ENCODE peak calls at places on chromosomes 6 and 20, in ten cellular contexts. Q, W, J, H, X, N, I, M, A and T are unnamed samples.

GRCh38 chr20:19986419-19986818 is 30.7 kb upstream of the NAA20 start:
- DNase-seq in Q (no peak), H (no peak), M (no peak), I (peak; percentile 79), J (no peak), A (no peak), N (peak; percentile 58), X (no peak), W (peak; percentile 76), T (peak; percentile 47)

GRCh38 chr20:15789083-15789482 is 784.2 kb downstream of the KIF16B start:
- DNase-seq in I (no peak), N (no peak), H (no peak), A (no peak), X (no peak), M (no peak), J (no peak), Q (no peak), W (no peak), T (no peak)

GRCh38 chr20:37994512-37994911 is 38.7 kb downstream of the TTI1 start:
- DNase-seq in N (peak; percentile 52), H (no peak), X (no peak), W (peak; percentile 29), J (no peak), A (no peak), Q (no peak), I (peak; percentile 74), M (no peak), T (no peak)

GRCh38 chr20:24987244-24987643 is 5.3 kb downstream of the APMAP start:
- DNase-seq in A (no peak), I (no peak), M (no peak), X (no peak), Q (no peak), J (no peak), W (no peak), H (no peak), N (no peak), T (no peak)

GRCh38 chr6:24228681-24229255 is 102.8 kb downstream of the NRSN1 start:
- DNase-seq in N (peak; percentile 6), Q (peak; percentile 80), I (peak; percentile 81), W (peak; percentile 47), X (no peak), H (no peak), A (no peak), J (no peak), M (no peak), T (peak; percentile 33)

GRCh38 chr6:15309611-15310283 is 63.9 kb downstream of the JARID2 start:
- DNase-seq in H (no peak), J (no peak), I (no peak), W (no peak), A (no peak), M (no peak), N (no peak), X (no peak), Q (no peak), T (no peak)

GRCh38 chr20:37142708-37143107 is 36.4 kb upstream of the RPN2 start:
- DNase-seq in I (peak; percentile 36), N (peak; percentile 69), W (peak; percentile 70), A (no peak), M (no peak), H (no peak), J (no peak), Q (no peak), X (no peak), T (peak; percentile 20)

GRCh38 chr6:6737666-6738065 is 149.1 kb downstream of the LY86 start:
- DNase-seq in W (no peak), I (no peak), M (no peak), J (no peak), X (no peak), A (no peak), H (no peak), Q (no peak), N (no peak), T (no peak)

GRCh38 chr6:25017932-25018581 is 82.3 kb upstream of the RIPOR2 start:
- DNase-seq in N (peak; percentile 51), I (peak; percentile 48), X (no peak), M (peak; percentile 67), J (peak; percentile 78), A (no peak), Q (peak; percentile 36), H (peak; percentile 58), W (no peak), T (no peak)

GRCh38 chr6:161272600-161273355 is 1.1 kb downstream of the AGPAT4 start:
- DNase-seq in X (no peak), A (peak; percentile 18), M (peak; percentile 36), Q (peak; percentile 28), N (peak; percentile 21), W (no peak), I (peak; percentile 56), H (no peak), J (no peak), T (no peak)

GRCh38 chr6:137846274-137846673 is 20.8 kb upstream of the TNFAIP3 start:
- DNase-seq in X (no peak), W (no peak), Q (no peak), H (no peak), M (no peak), J (no peak), N (no peak), A (no peak), I (no peak), T (no peak)

GRCh38 chr20:13042458-13042794 is 33.7 kb downstream of the SPTLC3 start:
- DNase-seq in Q (no peak), N (no peak), I (no peak), H (no peak), X (no peak), A (no peak), W (no peak), M (no peak), J (no peak), T (no peak)

GRCh38 chr6:130933712-130934200 is 106.5 kb downstream of the SMLR1 start:
- DNase-seq in X (no peak), Q (no peak), A (no peak), M (no peak), J (no peak), N (peak; percentile 75), H (no peak), I (no peak), W (no peak), T (peak; percentile 67)

GRCh38 chr6:40378725-40379074 is 208.5 kb downstream of the LRFN2 start:
- DNase-seq in H (no peak), M (no peak), W (no peak), J (no peak), X (no peak), Q (no peak), A (no peak), N (no peak), I (no peak), T (no peak)

GRCh38 chr6:4645713-4646356 is 130.4 kb upstream of the CDYL start:
- DNase-seq in N (no peak), I (no peak), W (no peak), H (no peak), J (no peak), A (no peak), Q (no peak), X (no peak), M (no peak), T (no peak)

GRCh38 chr6:45630801-45631200 is 253.1 kb upstream of the SUPT3H start:
- DNase-seq in X (no peak), Q (no peak), M (no peak), J (no peak), N (peak; percentile 73), H (no peak), W (no peak), A (no peak), I (peak; percentile 24), T (no peak)

GRCh38 chr20:49887251-49887827 is 28.0 kb downstream of the SPATA2 start:
- DNase-seq in I (peak; percentile 29), M (no peak), W (peak; percentile 69), H (no peak), A (no peak), Q (no peak), J (no peak), X (no peak), N (peak; percentile 35), T (no peak)

GRCh38 chr6:143929975-143930374 is 65.7 kb downstream of the ZC2HC1B start:
- DNase-seq in Q (no peak), X (no peak), A (no peak), W (no peak), J (no peak), N (no peak), H (no peak), M (no peak), I (no peak), T (no peak)

GRCh38 chr6:63663147-63663877 is 27.7 kb downstream of the PHF3 start:
- DNase-seq in J (no peak), A (no peak), I (peak; percentile 76), X (no peak), W (peak; percentile 67), N (peak; percentile 79), Q (peak; percentile 54), H (no peak), M (no peak), T (peak; percentile 35)

GRCh38 chr6:158789115-158789917 is 29.9 kb downstream of the EZR start:
- DNase-seq in N (no peak), A (no peak), M (no peak), I (no peak), H (no peak), J (no peak), W (no peak), Q (no peak), X (no peak), T (no peak)

GRCh38 chr6:39048481-39049399 is at the start of gene GLP1R:
- DNase-seq in H (no peak), Q (no peak), A (no peak), N (no peak), M (no peak), W (no peak), I (no peak), J (no peak), X (no peak), T (no peak)

GRCh38 chr6:145175470-145175869 is 559.9 kb downstream of the EPM2A start:
- DNase-seq in Q (no peak), M (no peak), N (no peak), J (no peak), A (no peak), I (no peak), W (no peak), X (no peak), H (no peak), T (no peak)

GRCh38 chr6:136654086-136654485 is 103.9 kb upstream of the MAP7 start:
- DNase-seq in Q (no peak), H (no peak), M (no peak), A (no peak), N (no peak), W (no peak), X (no peak), I (peak; percentile 16), J (no peak), T (no peak)

GRCh38 chr6:134875367-134875766 is 74.5 kb downstream of the ALDH8A1 start:
- DNase-seq in H (no peak), Q (no peak), A (no peak), I (no peak), M (no peak), N (peak; percentile 12), J (no peak), W (no peak), X (no peak), T (no peak)

GRCh38 chr6:149190228-149190831 is 127.2 kb upstream of the TAB2 start:
- DNase-seq in M (peak; percentile 5), A (no peak), W (peak; percentile 25), J (peak; percentile 58), X (no peak), N (peak; percentile 52), I (peak; percentile 41), Q (no peak), H (peak; percentile 39), T (no peak)

GRCh38 chr6:12769556-12770255 is 53.1 kb downstream of the PHACTR1 start:
- DNase-seq in N (peak; percentile 60), A (no peak), W (peak; percentile 8), M (no peak), Q (no peak), H (no peak), X (no peak), J (no peak), I (peak; percentile 85), T (no peak)

GRCh38 chr6:168118935-168119334 is 39.9 kb upstream of the FRMD1 start:
- DNase-seq in X (no peak), M (no peak), I (no peak), W (no peak), N (no peak), A (no peak), Q (no peak), J (no peak), H (no peak), T (no peak)

GRCh38 chr6:140921366-140922226 is 1211.1 kb upstream of the GJE1 start:
- DNase-seq in N (peak; percentile 84), I (peak; percentile 87), A (no peak), H (peak; percentile 20), Q (peak; percentile 66), J (no peak), W (peak; percentile 77), X (no peak), M (peak; percentile 25), T (peak; percentile 67)